ENCODE peak calls at places on chromosomes 7 and 10, in five cellular contexts. C, R, G, S and V are unnamed samples.

GRCh38 chr7:73909051-73909941 is 48.3 kb downstream of the TMEM270 start:
- DNase-seq in S (no peak), G (peak), C (no peak), R (peak), V (no peak)

GRCh38 chr10:124619802-124620490 is 124.2 kb downstream of the FAM53B start:
- DNase-seq in S (no peak), R (no peak), G (no peak), C (no peak), V (no peak)

GRCh38 chr7:101936612-101937231 is 119.3 kb downstream of the CUX1 start:
- DNase-seq in R (no peak), G (peak), S (no peak), C (peak), V (no peak)

GRCh38 chr10:126734957-126735356 is 64.5 kb upstream of the C10orf90 start:
- DNase-seq in G (no peak), S (no peak), C (no peak), R (no peak), V (no peak)

GRCh38 chr7:74405191-74405898 is 48.4 kb upstream of the GTF2IRD1 start:
- DNase-seq in S (peak), C (peak), R (peak), G (no peak), V (no peak)

GRCh38 chr10:77073066-77073960 is 564.3 kb downstream of the KCNMA1 start:
- DNase-seq in C (no peak), R (no peak), S (no peak), G (no peak), V (no peak)

GRCh38 chr7:2938514-2939192 is 94.5 kb upstream of the GNA12 start:
- DNase-seq in R (peak), S (no peak), G (peak), C (no peak), V (no peak)

GRCh38 chr10:46223626-46224413 is 63.0 kb upstream of the ANTXRL start:
- DNase-seq in G (peak), C (no peak), S (no peak), R (peak), V (no peak)

GRCh38 chr10:97519342-97519741 is 20.6 kb downstream of the UBTD1 start:
- DNase-seq in R (no peak), C (no peak), S (no peak), G (no peak), V (no peak)

GRCh38 chr10:125001313-125002043 is 59.6 kb downstream of the ZRANB1 start:
- DNase-seq in G (peak), C (no peak), S (no peak), R (peak), V (no peak)

GRCh38 chr10:126585249-126585986 is 85.1 kb downstream of the C10orf90 start:
- DNase-seq in R (no peak), G (no peak), C (no peak), S (no peak), V (no peak)

GRCh38 chr10:88557659-88558058 is 25.5 kb downstream of the RNLS start:
- DNase-seq in C (no peak), R (no peak), S (no peak), G (no peak), V (no peak)

GRCh38 chr10:4240641-4241197 is 455.7 kb upstream of the KLF6 start:
- DNase-seq in S (no peak), R (no peak), C (no peak), G (no peak), V (no peak)

GRCh38 chr10:44984671-44985101 is 6.1 kb upstream of the DEPP1 start:
- DNase-seq in G (no peak), C (no peak), R (no peak), S (no peak), V (no peak)

GRCh38 chr7:105829681-105830322 is 46.6 kb downstream of the ATXN7L1 start:
- DNase-seq in C (no peak), G (no peak), R (no peak), S (no peak), V (no peak)

GRCh38 chr10:132243646-132244045 is 56.9 kb downstream of the DPYSL4 start:
- DNase-seq in S (no peak), C (no peak), R (no peak), G (no peak), V (no peak)

GRCh38 chr10:74730246-74730645 is 96.2 kb upstream of the KAT6B start:
- DNase-seq in G (no peak), R (no peak), C (no peak), S (no peak), V (no peak)

DNA sequence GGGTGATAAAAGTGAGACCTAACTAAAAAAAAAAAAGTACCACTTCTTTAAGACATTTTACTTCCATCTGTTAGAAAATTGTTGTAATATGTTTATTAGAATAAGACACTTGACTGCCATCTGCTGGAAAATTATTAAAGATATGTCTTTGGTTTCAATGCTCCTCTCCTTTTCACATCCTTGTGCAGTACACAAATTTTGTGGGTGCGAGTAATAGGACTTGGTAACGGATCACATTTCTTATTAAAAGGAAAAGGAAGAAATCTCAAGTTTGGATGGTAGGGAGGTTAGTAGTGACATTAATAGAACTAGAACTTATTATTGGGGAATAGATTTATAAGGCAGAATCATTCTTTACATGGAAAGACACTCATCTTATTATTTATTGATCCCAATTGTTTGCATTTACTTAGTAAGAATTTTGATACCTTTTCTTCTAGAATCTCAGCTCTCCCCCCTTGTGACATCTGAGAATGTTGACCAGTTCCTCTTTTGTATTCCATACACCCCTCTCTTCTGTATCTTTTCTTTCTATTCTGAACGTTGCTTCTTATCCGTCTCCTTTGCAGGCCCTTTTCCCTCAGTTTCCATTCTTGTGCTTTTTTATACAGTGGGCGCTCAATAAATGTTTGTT is 43.0 kb upstream of the RPA3 start:
- DNase-seq in C (no peak), G (no peak), R (no peak), S (peak), V (peak)
- TF ChIP-seq CTCF in C (peak), G (peak), R (peak), S (peak), V (peak)

GRCh38 chr7:41323811-41324210 is 379.1 kb downstream of the INHBA start:
- DNase-seq in G (no peak), C (no peak), S (no peak), R (no peak), V (no peak)
- TF ChIP-seq CTCF in G (no peak), C (no peak), S (no peak), R (no peak), V (no peak)

GRCh38 chr10:130111115-130111847 is 651 bp upstream of the C10orf143 start:
- DNase-seq in S (peak), C (peak), R (peak), G (peak), V (peak)
- TF ChIP-seq CTCF in S (no peak), C (no peak), R (no peak), G (no peak), V (no peak)

GRCh38 chr7:33421384-33421783 is 292.0 kb downstream of the BBS9 start:
- DNase-seq in C (no peak), R (no peak), G (no peak), S (no peak), V (no peak)
- TF ChIP-seq CTCF in C (no peak), R (peak), G (no peak), S (peak), V (no peak)

DNA sequence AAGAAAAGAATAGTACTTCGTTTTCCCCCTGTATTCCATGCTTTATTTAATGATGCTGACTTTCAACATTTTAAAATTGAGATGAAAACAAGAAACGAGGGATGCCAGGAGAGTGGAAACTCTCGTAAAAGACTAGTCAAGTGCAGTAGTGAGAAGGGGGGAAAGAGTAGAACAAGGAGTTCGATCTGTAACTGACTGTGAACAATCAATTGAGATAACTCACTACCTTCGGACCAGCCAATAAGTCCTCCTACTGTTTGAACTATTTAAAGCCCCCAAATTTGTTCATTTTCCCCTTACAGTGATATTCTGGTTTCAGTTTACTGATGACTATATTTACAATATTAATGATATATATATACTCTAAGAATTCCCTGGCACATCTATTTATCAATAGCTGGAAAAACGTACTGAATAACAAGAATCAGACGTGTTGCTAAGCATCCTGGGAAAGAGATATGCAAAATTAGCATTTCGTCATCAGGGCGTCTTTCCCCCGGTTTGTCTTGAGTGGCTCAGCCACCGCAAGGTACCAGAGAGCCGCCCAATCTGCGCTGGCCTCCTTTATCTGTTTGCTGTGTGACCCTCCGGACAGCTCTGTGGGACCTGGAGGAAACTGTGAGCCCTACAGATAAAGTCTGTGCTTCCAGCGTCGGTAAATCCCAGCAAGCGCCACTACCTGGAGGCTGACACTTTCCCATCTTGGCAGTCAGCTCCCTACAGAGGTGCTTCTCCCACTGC is 41.1 kb downstream of the PDIA4 start:
- DNase-seq in S (peak), C (peak), R (peak), G (peak), V (peak)
- TF ChIP-seq CTCF in S (no peak), C (no peak), R (peak), G (no peak), V (no peak)

GRCh38 chr7:90459888-90460287 is 9.6 kb upstream of the PTTG1IP2 start:
- DNase-seq in R (no peak), S (peak), G (no peak), C (no peak), V (no peak)
- TF ChIP-seq CTCF in R (peak), S (no peak), G (no peak), C (peak), V (no peak)

DNA sequence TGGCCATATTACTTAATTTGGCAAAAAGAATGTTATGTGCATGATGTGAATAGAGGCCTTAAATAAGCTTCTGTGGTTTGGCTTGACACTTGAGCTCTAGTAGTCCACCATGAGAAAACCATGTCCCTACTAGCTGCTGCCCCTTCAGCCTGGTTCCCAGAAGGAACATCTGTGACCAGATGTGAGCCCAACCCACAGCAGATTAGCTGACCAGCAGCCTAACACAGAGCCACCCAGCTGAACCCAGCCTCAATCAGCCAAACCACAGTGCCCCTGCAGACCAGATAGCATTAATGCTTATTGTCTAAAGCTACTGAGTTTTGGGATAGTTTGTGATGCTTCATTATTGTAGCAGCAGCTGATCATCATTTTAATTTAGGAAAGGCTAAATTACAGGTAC is 16.6 kb downstream of the JAZF1 start:
- DNase-seq in C (no peak), R (no peak), S (no peak), G (no peak), V (no peak)
- TF ChIP-seq CTCF in C (no peak), R (peak), S (no peak), G (no peak), V (no peak)

GRCh38 chr7:80643336-80643925 is 5.0 kb downstream of the CD36 start:
- DNase-seq in C (no peak), G (no peak), S (no peak), R (no peak), V (no peak)

GRCh38 chr7:80641548-80641947 is 3.1 kb downstream of the CD36 start:
- DNase-seq in C (no peak), S (no peak), G (no peak), R (no peak), V (no peak)

GRCh38 chr7:80644054-80644453 is 5.6 kb downstream of the CD36 start:
- DNase-seq in R (no peak), S (no peak), C (no peak), G (no peak), V (no peak)

GRCh38 chr7:80640841-80641240 is 2.4 kb downstream of the CD36 start:
- DNase-seq in R (no peak), C (no peak), S (no peak), G (no peak), V (no peak)

DNA sequence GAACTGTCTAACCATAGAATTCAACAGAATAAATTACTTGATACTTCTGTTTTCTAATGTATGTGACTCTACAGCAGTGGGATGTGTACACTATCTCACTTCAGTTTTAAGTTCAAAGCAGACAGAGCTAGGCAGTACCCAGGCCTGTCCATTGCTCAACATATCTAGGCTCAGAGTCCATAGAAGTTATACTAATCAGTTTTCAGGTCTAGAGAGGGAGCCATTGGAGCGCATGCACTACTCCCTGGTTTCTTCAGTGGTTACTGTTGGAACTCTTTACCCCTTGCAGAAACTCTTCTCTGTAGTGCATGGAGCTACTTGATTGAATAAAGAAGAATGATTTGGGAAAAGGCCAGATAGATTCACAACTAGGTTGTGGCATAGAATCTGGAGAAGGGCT is 4.4 kb downstream of the CD36 start:
- DNase-seq in G (no peak), R (no peak), S (no peak), C (no peak), V (no peak)
- TF ChIP-seq CTCF in G (no peak), R (no peak), S (no peak), C (no peak), V (no peak)

GRCh38 chr7:104643587-104644217 is 315.3 kb downstream of the LHFPL3 start:
- DNase-seq in R (no peak), G (no peak), S (peak), C (peak), V (peak)
- TF ChIP-seq CTCF in R (peak), G (no peak), S (peak), C (peak), V (peak)